ENCODE peak calls at places on chromosomes 2 and 18, in five cellular contexts. E is neuronal stem cell, X is fibroblast of lung, C is H9, T is K562. Y is an unnamed sample.
A peak's percentile ranks its signal among the peaks of the same experiment; 100 is the strongest.

GRCh38 chr2:217820904-217821303 is 181.9 kb downstream of the TNS1 start:
- DNase-seq in E (no peak), T (no peak), C (no peak), X (no peak), Y (no peak)

GRCh38 chr2:43088148-43089073 is 138.0 kb downstream of the ZFP36L2 start:
- DNase-seq in T (no peak), E (no peak), X (peak; percentile 63), C (no peak), Y (no peak)

GRCh38 chr2:144477943-144478283 is 42.0 kb downstream of the ZEB2 start:
- DNase-seq in X (no peak), T (no peak), C (no peak), E (no peak), Y (peak; percentile 52)

GRCh38 chr18:29083545-29083944 is 906.6 kb upstream of the CDH2 start:
- DNase-seq in X (no peak), T (no peak), E (no peak), C (no peak), Y (peak; percentile 44)

GRCh38 chr2:86552889-86553288 is 10.4 kb downstream of the CHMP3 start:
- DNase-seq in T (no peak), X (no peak), E (no peak), C (no peak), Y (no peak)

GRCh38 chr18:54033087-54033486 is 191.4 kb downstream of the MBD2 start:
- DNase-seq in X (no peak), E (no peak), T (no peak), C (no peak), Y (no peak)

GRCh38 chr2:218374795-218375194 is 7.3 kb upstream of the SLC11A1 start:
- DNase-seq in X (no peak), E (no peak), C (no peak), T (no peak), Y (no peak)

GRCh38 chr2:100759901-100760300 is 60.0 kb upstream of the NPAS2 start:
- DNase-seq in T (no peak), X (no peak), E (no peak), C (no peak), Y (no peak)

GRCh38 chr2:67984600-67984999 is 78.2 kb downstream of the C1D start:
- DNase-seq in E (no peak), X (no peak), T (no peak), C (no peak), Y (peak; percentile 5)

GRCh38 chr2:39127973-39128372 is 7.1 kb upstream of the SOS1 start:
- DNase-seq in C (no peak), X (peak; percentile 72), E (no peak), T (no peak), Y (peak; percentile 67)

GRCh38 chr2:168466190-168466737 is 10.2 kb downstream of the CERS6 start:
- DNase-seq in T (no peak), E (no peak), X (no peak), C (no peak), Y (no peak)

GRCh38 chr2:211473116-211473515 is 916.7 kb downstream of the CPS1 start:
- DNase-seq in X (no peak), T (no peak), C (no peak), E (no peak), Y (no peak)

GRCh38 chr2:37379881-37380296 is 35.5 kb downstream of the QPCT start:
- DNase-seq in T (peak; percentile 8), E (no peak), X (no peak), C (no peak), Y (peak; percentile 45)

GRCh38 chr2:237403024-237403882 is 10.7 kb downstream of the COL6A3 start:
- DNase-seq in X (peak; percentile 60), C (no peak), T (no peak), E (no peak), Y (peak; percentile 79)
- H3K9ac ChIP-seq in X (no peak overlapping the region), C (no peak overlapping the region), T (no peak overlapping the region), E (no peak overlapping the region), Y (peak overlapping the region; percentile 18)

DNA sequence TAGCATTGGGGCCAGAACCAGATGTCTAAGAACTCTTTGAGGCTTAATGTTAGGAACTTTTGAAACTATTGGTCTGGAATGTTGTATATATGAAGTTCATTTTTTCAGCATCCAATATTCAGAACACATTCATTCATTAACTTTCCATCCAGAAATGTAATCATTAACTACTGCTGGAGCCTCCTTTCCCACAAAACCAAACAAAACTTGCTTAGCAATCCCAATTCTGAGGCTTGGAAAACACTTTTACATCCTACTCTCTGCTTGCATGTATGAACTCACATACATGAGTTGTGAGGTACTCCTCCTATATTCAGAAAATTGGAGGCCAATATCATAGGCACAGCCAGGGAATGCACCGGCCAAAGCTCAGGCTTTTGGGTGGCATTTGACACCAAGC is 841 bp upstream of the LRATD1 start:
- DNase-seq in X (no peak), C (no peak), T (no peak), E (no peak), Y (no peak)
- H3K27me3 ChIP-seq in X (peaks cover 20% of the 10 kb centered on the region), C (peaks cover 25% of the 10 kb centered on the region), T (peaks cover 8% of the 10 kb centered on the region), E (peaks cover 18% of the 10 kb centered on the region), Y (peaks cover 28% of the 10 kb centered on the region)

DNA sequence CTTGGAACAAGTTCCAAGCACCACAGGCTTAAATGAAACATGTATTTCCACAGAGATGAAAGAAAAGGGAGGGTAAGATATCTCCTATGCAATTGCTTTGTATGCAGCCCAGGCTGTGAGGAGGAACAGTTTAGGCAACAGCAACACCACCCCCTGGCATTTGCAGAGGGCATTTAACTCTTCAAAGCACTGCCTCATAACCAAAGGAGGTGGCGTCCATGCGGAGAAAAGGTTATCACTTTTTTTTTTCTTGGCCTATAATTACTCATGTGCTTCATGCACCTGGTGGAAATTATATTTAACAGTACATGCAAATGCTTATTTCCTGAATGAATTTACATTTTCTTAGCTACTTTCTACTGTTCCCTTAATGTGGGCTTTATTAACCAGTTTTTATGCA is 286.0 kb downstream of the LPIN1 start:
- DNase-seq in X (no peak), E (no peak), C (no peak), T (no peak), Y (no peak)
- H3K9ac ChIP-seq in X (no peak overlapping the region), E (no peak overlapping the region), C (no peak overlapping the region), T (no peak overlapping the region), Y (no peak overlapping the region)

GRCh38 chr18:78862395-78862794 is 117.2 kb upstream of the SALL3 start:
- DNase-seq in X (no peak), E (no peak), T (no peak), C (no peak), Y (no peak)
- H3K27me3 ChIP-seq in X (no peaks in the 10 kb centered on the region), E (no peaks in the 10 kb centered on the region), T (peaks cover 42% of the 10 kb centered on the region), C (no peaks in the 10 kb centered on the region), Y (no peaks in the 10 kb centered on the region)

DNA sequence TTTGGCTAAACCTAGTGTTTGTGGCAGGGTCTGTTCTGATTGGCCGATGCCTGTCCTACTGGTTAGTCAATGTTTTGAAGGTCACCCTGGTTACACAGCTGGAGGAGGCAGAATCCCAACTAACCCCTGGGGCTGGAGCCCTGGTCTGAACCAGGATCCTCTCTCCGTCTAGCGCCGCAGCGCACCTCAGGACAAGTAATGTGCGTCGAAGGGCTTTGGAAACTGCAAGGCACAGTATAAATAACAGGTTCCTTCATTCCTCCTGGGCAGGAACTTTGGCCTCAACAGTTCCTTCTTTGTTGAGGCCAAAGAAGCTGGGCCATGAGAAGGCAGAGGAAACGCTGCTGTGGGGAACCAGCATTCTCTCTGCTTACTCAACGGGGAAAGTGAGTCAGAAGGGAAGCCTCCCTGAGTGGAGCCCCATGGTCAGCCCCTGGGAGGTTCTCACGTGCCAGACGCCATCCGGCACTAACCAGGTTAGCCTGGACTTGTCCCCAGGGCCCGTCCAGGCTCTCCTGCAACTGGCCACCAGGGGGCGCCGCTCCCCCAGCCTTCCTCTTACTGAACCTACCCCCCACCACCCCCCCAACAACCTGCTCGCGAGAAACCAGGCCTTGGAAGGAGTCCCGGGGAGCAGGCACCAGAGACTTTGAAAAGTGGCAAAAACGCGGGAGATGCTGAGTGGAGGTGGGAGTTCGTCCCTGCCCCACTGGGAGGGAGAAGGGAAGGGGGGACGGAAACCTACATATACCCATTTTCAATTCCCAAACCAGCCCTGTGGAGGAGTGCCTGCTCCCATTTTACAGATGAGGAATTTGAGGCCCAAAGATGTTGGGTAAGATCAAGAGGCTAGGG is 19.8 kb downstream of the TEX44 start:
- DNase-seq in T (peak; percentile 88), X (peak; percentile 90), C (peak; percentile 93), E (peak; percentile 80), Y (peak; percentile 98)
- H3K9ac ChIP-seq in T (peak overlapping the region; percentile 69), X (peak overlapping the region; percentile 73), C (peak overlapping the region; percentile 15), E (no peak overlapping the region), Y (peak overlapping the region; percentile 93)

GRCh38 chr2:234095301-234095700 is 44.8 kb downstream of the SPP2 start:
- DNase-seq in X (no peak), E (no peak), T (no peak), C (no peak), Y (no peak)
- H3K27me3 ChIP-seq in X (peaks cover 2% of the 10 kb centered on the region), E (no peaks in the 10 kb centered on the region), T (no peaks in the 10 kb centered on the region), C (no peaks in the 10 kb centered on the region), Y (peaks cover 4% of the 10 kb centered on the region)

GRCh38 chr18:49127606-49128190 is 176.9 kb upstream of the SMAD7 start:
- DNase-seq in T (no peak), C (no peak), X (no peak), E (no peak), Y (no peak)

GRCh38 chr18:49123431-49123830 is 172.7 kb upstream of the SMAD7 start:
- DNase-seq in X (no peak), C (no peak), E (no peak), T (no peak), Y (peak; percentile 19)
- H3K9ac ChIP-seq in X (no peak overlapping the region), C (no peak overlapping the region), E (no peak overlapping the region), T (no peak overlapping the region), Y (peak overlapping the region; percentile 3)

Y was measured in GM23248.